ENCODE peak calls at places on chromosomes 4 and X, in five cellular contexts. One of them, this sample, is unnamed. For H3K4me1 and H3K27me3, the result is how much of the 10 kb centered on the place peaks cover.

GRCh38 chrX:42678133-42678532 is 99.8 kb downstream of the PPP1R2C start:
- DNase-seq in SK-N-SH: no peak
- DNase-seq in adrenal gland: peak
- DNase-seq in cardiac muscle cell: no peak
- DNase-seq in uterus: no peak
- DNase-seq in this sample: no peak

GRCh38 chr4:126458993-126459392 is 1144.2 kb downstream of the FAT4 start:
- DNase-seq in SK-N-SH: peak
- DNase-seq in adrenal gland: no peak
- DNase-seq in cardiac muscle cell: no peak
- DNase-seq in uterus: no peak
- DNase-seq in this sample: no peak

GRCh38 chr4:137454767-137455166 is 77.5 kb downstream of the PCDH18 start:
- DNase-seq in SK-N-SH: no peak
- DNase-seq in adrenal gland: no peak
- DNase-seq in cardiac muscle cell: peak
- DNase-seq in uterus: no peak
- DNase-seq in this sample: no peak

GRCh38 chrX:40418413-40419195 is 162.2 kb upstream of the ATP6AP2 start:
- DNase-seq in SK-N-SH: no peak
- DNase-seq in adrenal gland: no peak
- DNase-seq in cardiac muscle cell: no peak
- DNase-seq in uterus: no peak
- DNase-seq in this sample: no peak

GRCh38 chrX:44871114-44871645 is 1.8 kb upstream of the KDM6A start:
- DNase-seq in SK-N-SH: no peak
- DNase-seq in adrenal gland: peak
- DNase-seq in cardiac muscle cell: no peak
- DNase-seq in uterus: no peak
- DNase-seq in this sample: no peak

GRCh38 chr4:141058739-141059507 is 74.3 kb downstream of the RNF150 start:
- DNase-seq in SK-N-SH: no peak
- DNase-seq in adrenal gland: no peak
- DNase-seq in cardiac muscle cell: no peak
- DNase-seq in uterus: no peak
- DNase-seq in this sample: no peak

GRCh38 chr4:10983274-10983673 is 298.7 kb upstream of the CLNK start:
- DNase-seq in SK-N-SH: no peak
- DNase-seq in adrenal gland: no peak
- DNase-seq in cardiac muscle cell: no peak
- DNase-seq in uterus: no peak
- DNase-seq in this sample: no peak

GRCh38 chr4:41418444-41418843 is 119.5 kb upstream of the LIMCH1 start:
- DNase-seq in SK-N-SH: no peak
- DNase-seq in adrenal gland: peak
- DNase-seq in cardiac muscle cell: peak
- DNase-seq in uterus: no peak
- DNase-seq in this sample: no peak

GRCh38 chr4:8760561-8760960 is 111.1 kb downstream of the HMX1 start:
- DNase-seq in SK-N-SH: no peak
- DNase-seq in adrenal gland: no peak
- DNase-seq in cardiac muscle cell: no peak
- DNase-seq in uterus: no peak
- DNase-seq in this sample: no peak

GRCh38 chr4:113553082-113553481 is 208.5 kb downstream of the CAMK2D start:
- DNase-seq in SK-N-SH: no peak
- DNase-seq in adrenal gland: no peak
- DNase-seq in cardiac muscle cell: no peak
- DNase-seq in uterus: no peak
- DNase-seq in this sample: no peak

GRCh38 chrX:14832591-14832990 is 40.3 kb downstream of the FANCB start:
- DNase-seq in SK-N-SH: no peak
- DNase-seq in adrenal gland: no peak
- DNase-seq in cardiac muscle cell: no peak
- DNase-seq in uterus: no peak
- DNase-seq in this sample: no peak

GRCh38 chrX:14832151-14832550 is 40.7 kb downstream of the FANCB start:
- DNase-seq in SK-N-SH: no peak
- DNase-seq in adrenal gland: no peak
- DNase-seq in cardiac muscle cell: no peak
- DNase-seq in uterus: no peak
- DNase-seq in this sample: no peak

DNA sequence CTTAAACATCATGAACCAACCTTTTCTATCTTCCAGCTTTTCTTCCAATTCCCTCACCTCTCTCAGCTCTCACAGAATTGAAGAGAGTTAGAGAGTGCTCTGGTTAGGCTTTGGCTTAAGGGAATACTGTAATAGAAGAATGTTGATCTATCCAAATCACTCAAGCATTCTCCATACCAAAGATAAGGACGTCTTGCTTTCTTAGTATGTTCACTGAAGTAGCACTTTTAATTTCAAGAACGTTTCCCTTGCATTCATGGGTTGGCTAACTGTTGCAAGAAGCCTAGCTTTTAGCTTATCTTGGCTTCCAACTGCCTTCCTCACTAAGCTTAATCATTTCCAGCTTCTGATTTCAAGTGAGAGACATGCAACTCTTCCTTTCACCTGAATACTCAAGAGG is 43.2 kb downstream of the FANCB start:
- DNase-seq in SK-N-SH: no peak
- DNase-seq in adrenal gland: no peak
- DNase-seq in cardiac muscle cell: no peak
- DNase-seq in uterus: no peak
- DNase-seq in this sample: no peak
- H3K4me1 ChIP-seq in SK-N-SH: under half
- H3K4me1 ChIP-seq in adrenal gland: under half
- H3K4me1 ChIP-seq in cardiac muscle cell: under half
- H3K4me1 ChIP-seq in uterus: under half
- H3K4me1 ChIP-seq in this sample: under half

GRCh38 chrX:13794417-13794816 is 22.5 kb downstream of the GPM6B start:
- DNase-seq in SK-N-SH: no peak
- DNase-seq in adrenal gland: no peak
- DNase-seq in cardiac muscle cell: no peak
- DNase-seq in uterus: no peak
- DNase-seq in this sample: no peak

GRCh38 chrX:13790206-13791131 is 26.4 kb downstream of the GPM6B start:
- DNase-seq in SK-N-SH: no peak
- DNase-seq in adrenal gland: no peak
- DNase-seq in cardiac muscle cell: no peak
- DNase-seq in uterus: no peak
- DNase-seq in this sample: no peak

GRCh38 chrX:13793897-13794296 is 23.0 kb downstream of the GPM6B start:
- DNase-seq in SK-N-SH: no peak
- DNase-seq in adrenal gland: no peak
- DNase-seq in cardiac muscle cell: no peak
- DNase-seq in uterus: no peak
- DNase-seq in this sample: no peak

GRCh38 chrX:13791145-13791544 is 25.7 kb downstream of the GPM6B start:
- DNase-seq in SK-N-SH: no peak
- DNase-seq in adrenal gland: no peak
- DNase-seq in cardiac muscle cell: no peak
- DNase-seq in uterus: no peak
- DNase-seq in this sample: no peak

GRCh38 chrX:13791559-13791958 is 25.3 kb downstream of the GPM6B start:
- DNase-seq in SK-N-SH: no peak
- DNase-seq in adrenal gland: no peak
- DNase-seq in cardiac muscle cell: no peak
- DNase-seq in uterus: no peak
- DNase-seq in this sample: no peak
- H3K27me3 ChIP-seq in SK-N-SH: under half
- H3K27me3 ChIP-seq in adrenal gland: under half
- H3K27me3 ChIP-seq in cardiac muscle cell: under half
- H3K27me3 ChIP-seq in uterus: under half
- H3K27me3 ChIP-seq in this sample: under half

GRCh38 chr4:76195326-76195725 is 18.3 kb downstream of the SCARB2 start:
- DNase-seq in SK-N-SH: no peak
- DNase-seq in adrenal gland: no peak
- DNase-seq in cardiac muscle cell: no peak
- DNase-seq in uterus: no peak
- DNase-seq in this sample: no peak
- H3K4me1 ChIP-seq in SK-N-SH: under half
- H3K4me1 ChIP-seq in adrenal gland: under half
- H3K4me1 ChIP-seq in cardiac muscle cell: under half
- H3K4me1 ChIP-seq in uterus: under half
- H3K4me1 ChIP-seq in this sample: under half

DNA sequence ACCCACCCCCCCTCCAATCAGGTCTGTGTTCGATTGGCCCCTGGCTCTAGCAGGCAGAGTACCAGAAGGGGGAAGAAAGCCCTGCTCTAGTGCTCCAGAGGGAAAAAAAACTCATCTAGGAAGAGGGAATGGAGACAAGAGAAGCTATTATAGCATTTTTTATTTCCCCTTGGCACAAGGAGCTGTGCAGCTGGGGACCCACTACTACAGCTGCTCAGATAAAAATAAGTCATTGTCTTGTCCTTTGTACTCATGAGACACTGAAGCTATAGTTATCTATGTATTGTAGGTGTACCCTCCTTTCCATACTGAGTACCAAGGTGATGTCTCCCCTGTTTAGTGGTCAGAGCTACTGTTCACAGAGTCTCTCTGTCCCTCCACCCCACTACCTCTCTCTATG is 14.3 kb downstream of the CCDC160 start:
- DNase-seq in SK-N-SH: no peak
- DNase-seq in adrenal gland: no peak
- DNase-seq in cardiac muscle cell: no peak
- DNase-seq in uterus: no peak
- DNase-seq in this sample: no peak
- H3K27me3 ChIP-seq in SK-N-SH: under half
- H3K27me3 ChIP-seq in adrenal gland: under half
- H3K27me3 ChIP-seq in cardiac muscle cell: under half
- H3K27me3 ChIP-seq in uterus: under half
- H3K27me3 ChIP-seq in this sample: under half

GRCh38 chr4:55323375-55323774 is 22.7 kb upstream of the SRD5A3 start:
- DNase-seq in SK-N-SH: no peak
- DNase-seq in adrenal gland: no peak
- DNase-seq in cardiac muscle cell: no peak
- DNase-seq in uterus: no peak
- DNase-seq in this sample: no peak

GRCh38 chr4:55318135-55318534 is 27.9 kb upstream of the SRD5A3 start:
- DNase-seq in SK-N-SH: no peak
- DNase-seq in adrenal gland: no peak
- DNase-seq in cardiac muscle cell: no peak
- DNase-seq in uterus: peak
- DNase-seq in this sample: no peak

GRCh38 chr4:55318541-55319129 is 27.4 kb upstream of the SRD5A3 start:
- DNase-seq in SK-N-SH: no peak
- DNase-seq in adrenal gland: no peak
- DNase-seq in cardiac muscle cell: no peak
- DNase-seq in uterus: no peak
- DNase-seq in this sample: no peak

GRCh38 chr4:55326629-55327028 is 19.4 kb upstream of the SRD5A3 start:
- DNase-seq in SK-N-SH: no peak
- DNase-seq in adrenal gland: no peak
- DNase-seq in cardiac muscle cell: no peak
- DNase-seq in uterus: no peak
- DNase-seq in this sample: no peak

GRCh38 chr4:55321707-55322264 is 24.3 kb upstream of the SRD5A3 start:
- DNase-seq in SK-N-SH: peak
- DNase-seq in adrenal gland: peak
- DNase-seq in cardiac muscle cell: peak
- DNase-seq in uterus: peak
- DNase-seq in this sample: no peak
- H3K4me1 ChIP-seq in SK-N-SH: under half
- H3K4me1 ChIP-seq in adrenal gland: under half
- H3K4me1 ChIP-seq in cardiac muscle cell: under half
- H3K4me1 ChIP-seq in uterus: under half
- H3K4me1 ChIP-seq in this sample: under half

DNA sequence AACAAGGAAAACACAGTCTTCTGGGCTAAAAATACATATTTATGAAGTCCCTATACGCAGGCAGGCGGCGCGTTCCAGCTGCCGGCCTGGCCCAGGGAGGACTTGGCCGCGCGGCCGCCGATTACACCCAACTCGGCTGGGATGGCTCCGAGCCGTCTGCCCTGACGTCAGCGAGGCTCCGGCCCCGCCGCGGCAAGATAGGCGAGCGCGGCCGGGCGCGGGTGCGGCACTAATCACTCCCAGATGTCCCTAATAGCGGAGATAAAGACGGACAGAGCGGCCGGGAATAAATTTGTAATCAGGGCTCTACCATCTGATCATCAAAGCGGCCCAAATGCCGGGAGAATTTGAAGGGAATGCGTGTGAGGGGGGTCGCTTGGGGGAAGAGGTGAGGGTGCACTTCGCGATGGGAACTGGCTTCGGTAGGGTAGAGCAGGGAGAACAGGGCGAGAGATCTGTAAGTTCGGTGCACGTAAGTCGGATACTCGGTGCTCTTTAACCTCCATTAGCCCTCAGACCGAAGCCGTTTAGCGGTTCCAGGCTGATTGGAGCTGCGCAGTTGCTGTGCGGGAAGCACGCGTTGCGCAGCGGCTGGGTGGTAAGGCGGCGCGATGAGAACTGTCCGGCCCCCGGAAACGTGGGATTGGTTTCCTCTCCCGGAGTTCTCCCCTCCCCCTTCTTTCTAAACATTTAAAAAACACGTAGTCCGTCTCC is 7.7 kb downstream of the HAND2 start:
- DNase-seq in SK-N-SH: peak
- DNase-seq in adrenal gland: peak
- DNase-seq in cardiac muscle cell: peak
- DNase-seq in uterus: peak
- DNase-seq in this sample: no peak
- H3K27me3 ChIP-seq in SK-N-SH: under half
- H3K27me3 ChIP-seq in adrenal gland: half or more
- H3K27me3 ChIP-seq in cardiac muscle cell: under half
- H3K27me3 ChIP-seq in uterus: under half
- H3K27me3 ChIP-seq in this sample: half or more

GRCh38 chrX:154051210-154051810 is 31.6 kb upstream of the IRAK1 start:
- DNase-seq in SK-N-SH: peak
- DNase-seq in adrenal gland: peak
- DNase-seq in cardiac muscle cell: peak
- DNase-seq in uterus: peak
- DNase-seq in this sample: no peak

GRCh38 chrX:154050113-154050495 is 30.4 kb upstream of the IRAK1 start:
- DNase-seq in SK-N-SH: no peak
- DNase-seq in adrenal gland: no peak
- DNase-seq in cardiac muscle cell: no peak
- DNase-seq in uterus: no peak
- DNase-seq in this sample: no peak

GRCh38 chrX:154048398-154048797 is 28.7 kb upstream of the IRAK1 start:
- DNase-seq in SK-N-SH: no peak
- DNase-seq in adrenal gland: peak
- DNase-seq in cardiac muscle cell: no peak
- DNase-seq in uterus: no peak
- DNase-seq in this sample: no peak

GRCh38 chrX:154047266-154047665 is 27.6 kb upstream of the IRAK1 start:
- DNase-seq in SK-N-SH: no peak
- DNase-seq in adrenal gland: no peak
- DNase-seq in cardiac muscle cell: no peak
- DNase-seq in uterus: no peak
- DNase-seq in this sample: no peak

GRCh38 chrX:154049209-154050112 is 29.8 kb upstream of the IRAK1 start:
- DNase-seq in SK-N-SH: no peak
- DNase-seq in adrenal gland: no peak
- DNase-seq in cardiac muscle cell: no peak
- DNase-seq in uterus: no peak
- DNase-seq in this sample: no peak
- H3K4me1 ChIP-seq in SK-N-SH: under half
- H3K4me1 ChIP-seq in adrenal gland: under half
- H3K4me1 ChIP-seq in cardiac muscle cell: under half
- H3K4me1 ChIP-seq in uterus: under half
- H3K4me1 ChIP-seq in this sample: under half

This sample was measured in iPS DF 6.9.